ENCODE peak calls at places on chromosomes 7 and 10, in five cellular contexts. J is thoracic aorta; Q is esophagus squamous epithelium; F is suprapubic skin; S is CD8-positive, alpha-beta T cell. O is an unnamed sample. For H3K27me3, the result is how much of the 10 kb centered on the place peaks cover.

GRCh38 chr7:37391791-37392672 is 56.6 kb downstream of the ELMO1 start:
- DNase-seq in J (no peak), Q (no peak), F (no peak), S (no peak), O (no peak)

GRCh38 chr7:106535234-106536026 is 125.5 kb downstream of the CCDC71L start:
- DNase-seq in J (no peak), Q (no peak), F (no peak), S (no peak), O (no peak)

GRCh38 chr10:9244880-9245279 is 1190.4 kb downstream of the GATA3 start:
- DNase-seq in J (no peak), Q (no peak), F (no peak), S (no peak), O (no peak)

GRCh38 chr10:102334106-102334505 is 61.4 kb upstream of the NFKB2 start:
- DNase-seq in J (no peak), Q (no peak), F (no peak), S (no peak), O (no peak)

GRCh38 chr10:22693371-22693784 is 21.0 kb downstream of the PIP4K2A start:
- DNase-seq in J (no peak), Q (no peak), F (no peak), S (no peak), O (peak)

GRCh38 chr7:92835851-92836488 is 403 bp downstream of the CDK6 start:
- DNase-seq in J (no peak), Q (no peak), F (peak), S (no peak), O (no peak)

GRCh38 chr7:96739167-96739566 is 29.5 kb upstream of the SEM1 start:
- DNase-seq in J (no peak), Q (no peak), F (no peak), S (no peak), O (no peak)

GRCh38 chr7:101066858-101067227 is 18.4 kb upstream of the TRIM56 start:
- DNase-seq in J (no peak), Q (no peak), F (no peak), S (no peak), O (no peak)

GRCh38 chr7:49630513-49630912 is 142.9 kb upstream of the VWC2 start:
- DNase-seq in J (no peak), Q (no peak), F (no peak), S (no peak), O (no peak)

GRCh38 chr10:52443419-52444388 is 129.6 kb downstream of the DKK1 start:
- DNase-seq in J (no peak), Q (no peak), F (no peak), S (no peak), O (no peak)

GRCh38 chr7:111030358-111030735 is 60.6 kb upstream of the LRRN3 start:
- DNase-seq in J (no peak), Q (no peak), F (no peak), S (no peak), O (no peak)

GRCh38 chr7:85172530-85172941 is 14.3 kb downstream of the SEMA3D start:
- DNase-seq in J (peak), Q (no peak), F (no peak), S (no peak), O (no peak)

GRCh38 chr10:31426425-31426824 is 107.4 kb downstream of the ZEB1 start:
- DNase-seq in J (no peak), Q (no peak), F (no peak), S (no peak), O (no peak)

GRCh38 chr7:145474287-145474686 is 638.4 kb upstream of the TPK1 start:
- DNase-seq in J (no peak), Q (no peak), F (no peak), S (no peak), O (no peak)

GRCh38 chr7:46525876-46526275 is 604.8 kb upstream of the IGFBP3 start:
- DNase-seq in J (no peak), Q (no peak), F (no peak), S (no peak), O (no peak)

GRCh38 chr7:107643938-107644703 is 16.5 kb upstream of the SLC26A4 start:
- DNase-seq in J (no peak), Q (no peak), F (no peak), S (no peak), O (no peak)

GRCh38 chr7:30914611-30915601 is 3.3 kb downstream of the AQP1 start:
- DNase-seq in J (peak), Q (no peak), F (no peak), S (no peak), O (no peak)

GRCh38 chr7:130966246-130967009 is 232.4 kb upstream of the KLF14 start:
- DNase-seq in J (no peak), Q (no peak), F (no peak), S (no peak), O (no peak)

GRCh38 chr7:13276977-13277376 is 589.5 kb downstream of the ARL4A start:
- DNase-seq in J (no peak), Q (no peak), F (no peak), S (no peak), O (no peak)

GRCh38 chr10:110861930-110862677 is 9.6 kb upstream of the PDCD4 start:
- DNase-seq in J (no peak), Q (no peak), F (no peak), S (no peak), O (no peak)

GRCh38 chr10:102988404-102989314 is 70.6 kb downstream of the CNNM2 start:
- DNase-seq in J (no peak), Q (no peak), F (no peak), S (no peak), O (no peak)

GRCh38 chr7:1247527-1248041 is 14.9 kb downstream of the UNCX start:
- DNase-seq in J (no peak), Q (no peak), F (no peak), S (no peak), O (no peak)

GRCh38 chr7:49001610-49002033 is 77.3 kb downstream of the CDC14C start:
- DNase-seq in J (no peak), Q (no peak), F (no peak), S (no peak), O (peak)

GRCh38 chr7:90720970-90721768 is 125.0 kb downstream of the CDK14 start:
- DNase-seq in J (no peak), Q (no peak), F (no peak), S (no peak), O (no peak)

GRCh38 chr10:80465839-80466590 is 11.9 kb downstream of the TSPAN14 start:
- DNase-seq in J (no peak), Q (no peak), F (no peak), S (peak), O (no peak)

GRCh38 chr10:73965890-73966768 is 31.8 kb upstream of the VCL start:
- DNase-seq in J (peak), Q (no peak), F (peak), S (no peak), O (no peak)

GRCh38 chr7:17963281-17963680 is 23.0 kb upstream of the SNX13 start:
- DNase-seq in J (no peak), Q (no peak), F (no peak), S (no peak), O (no peak)

DNA sequence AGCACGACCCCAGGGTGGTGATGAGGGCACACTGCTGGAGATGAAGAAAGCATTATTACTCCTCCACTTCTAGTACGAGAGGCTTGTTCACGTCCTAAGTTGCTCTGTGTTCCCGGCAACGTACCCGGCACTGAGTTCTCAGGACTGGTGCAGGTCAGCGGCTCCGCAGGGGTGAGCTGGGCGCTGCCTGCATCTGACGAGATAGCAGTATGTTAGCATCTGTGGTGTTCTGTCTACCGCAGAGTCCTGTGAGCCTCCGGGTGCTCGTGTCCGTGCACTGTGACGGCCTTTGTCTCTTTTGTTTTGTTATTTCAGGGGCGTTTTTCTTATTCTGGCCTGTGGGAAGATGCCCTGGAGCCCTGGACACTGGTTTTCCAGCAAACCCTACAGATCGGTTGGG is 507.8 kb downstream of the DNAJB6 start:
- DNase-seq in J (no peak), Q (no peak), F (no peak), S (no peak), O (no peak)
- H3K27me3 ChIP-seq in J (under half), Q (under half), F (under half), S (under half), O (under half)

DNA sequence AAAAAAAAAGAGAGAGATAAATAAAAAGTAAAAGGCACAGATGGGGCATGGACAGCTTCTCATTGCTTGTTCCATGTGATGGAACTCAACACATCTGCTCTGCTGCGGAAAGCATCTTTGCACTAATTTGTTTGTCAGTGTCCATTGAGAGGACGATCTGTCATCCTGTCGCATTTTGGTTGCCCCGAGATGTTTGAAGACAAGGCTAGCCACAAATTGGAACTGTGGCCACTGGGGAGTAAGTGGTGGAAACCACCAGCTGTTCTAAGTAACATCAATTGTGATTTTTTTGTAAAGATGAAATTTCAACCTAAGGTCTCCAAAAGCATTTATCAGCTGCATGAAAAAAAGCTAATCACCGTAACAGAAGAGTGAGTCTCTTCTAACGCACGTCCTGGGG is 312.7 kb downstream of the ADARB2 start:
- DNase-seq in J (no peak), Q (no peak), F (no peak), S (no peak), O (no peak)
- H3K27me3 ChIP-seq in J (under half), Q (under half), F (under half), S (under half), O (under half)

DNA sequence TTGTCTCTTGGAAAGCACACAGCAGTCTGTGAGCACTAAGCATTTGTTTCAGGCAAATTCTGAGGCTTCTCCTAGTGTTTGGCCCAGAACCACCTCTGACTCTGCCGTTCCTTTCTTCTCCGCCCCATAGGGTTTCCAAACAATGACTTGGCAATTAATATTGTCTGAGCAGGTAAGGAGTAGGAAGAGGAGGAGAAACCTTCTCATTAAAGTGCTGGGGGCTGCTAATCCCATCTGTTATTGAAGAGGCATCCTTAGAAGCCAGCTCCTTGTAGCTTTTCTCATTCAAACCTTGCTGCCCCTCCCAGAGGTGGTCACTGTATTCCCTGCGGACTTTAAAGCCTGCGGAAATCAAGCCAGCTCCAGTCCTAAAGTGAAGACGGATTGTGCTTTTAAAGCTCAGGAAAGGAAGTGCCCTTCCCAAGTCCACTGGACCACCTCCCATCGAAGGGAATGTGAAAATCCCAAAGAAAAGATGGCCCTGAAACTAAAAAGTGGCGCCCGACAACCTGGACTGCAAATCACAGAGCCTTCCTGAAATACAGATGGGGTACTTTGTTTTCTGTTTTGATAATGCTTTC is 1.5 kb upstream of the NKX1-2 start:
- DNase-seq in J (no peak), Q (no peak), F (no peak), S (no peak), O (no peak)
- H3K27me3 ChIP-seq in J (under half), Q (half or more), F (half or more), S (under half), O (under half)

GRCh38 chr10:70763567-70763966 is 21.6 kb downstream of the TBATA start:
- DNase-seq in J (no peak), Q (no peak), F (no peak), S (no peak), O (no peak)
- H3K27me3 ChIP-seq in J (under half), Q (under half), F (under half), S (under half), O (under half)

GRCh38 chr10:98033515-98033914 is 3.1 kb upstream of the CRTAC1 start:
- DNase-seq in J (no peak), Q (no peak), F (no peak), S (no peak), O (no peak)
- H3K27me3 ChIP-seq in J (under half), Q (half or more), F (half or more), S (under half), O (under half)

O was measured in GM06990.